ENCODE peak calls at places on chromosomes 1 and 21, in six cellular contexts. G is G401; X is KG1; N is activated CD4-positive, alpha-beta T cell treated with anti-CD3 and anti-CD28 coated beads for 48 hours; S is bronchial epithelial cell; I is HCT116. J is an unnamed sample.

GRCh38 chr1:221989741-221990140 is 247.9 kb upstream of the DUSP10 start:
- DNase-seq in G (no peak), X (no peak), N (no peak), S (no peak), I (no peak), J (no peak)

GRCh38 chr1:61376151-61376550 is 293.8 kb downstream of the NFIA start:
- DNase-seq in G (no peak), X (no peak), N (no peak), S (no peak), I (no peak), J (no peak)

GRCh38 chr21:31447477-31447876 is 103.4 kb upstream of the TIAM1 start:
- DNase-seq in G (peak; percentile 63), X (no peak), N (no peak), S (peak; percentile 3), I (no peak), J (no peak)

GRCh38 chr1:72282271-72282656 is at the start of gene NEGR1:
- DNase-seq in G (peak; percentile 79), X (no peak), N (peak; percentile 12), S (peak; percentile 4), I (no peak), J (peak; percentile 63)

GRCh38 chr1:21672478-21673276 is 3.5 kb upstream of the RAP1GAP start:
- DNase-seq in G (no peak), X (no peak), N (no peak), S (no peak), I (no peak), J (no peak)

GRCh38 chr1:212699839-212700596 is at the start of gene BATF3:
- DNase-seq in G (no peak), X (no peak), N (peak; percentile 78), S (no peak), I (no peak), J (peak; percentile 67)

GRCh38 chr1:219438386-219438785 is 174.5 kb downstream of the ZC3H11B start:
- DNase-seq in G (no peak), X (no peak), N (no peak), S (no peak), I (no peak), J (no peak)

GRCh38 chr1:86277909-86278308 is 118.2 kb downstream of the ODF2L start:
- DNase-seq in G (no peak), X (no peak), N (no peak), S (no peak), I (no peak), J (peak; percentile 10)

GRCh38 chr21:37763298-37763697 is 153.0 kb downstream of the KCNJ6 start:
- DNase-seq in G (no peak), X (no peak), N (no peak), S (no peak), I (no peak), J (no peak)

GRCh38 chr1:21891621-21892479 is 45.3 kb downstream of the HSPG2 start:
- DNase-seq in G (no peak), X (no peak), N (no peak), S (peak; percentile 31), I (no peak), J (no peak)